ENCODE peak calls at places on chromosomes 2 and 18, in nine cellular contexts. F is HCT116, E is tibial artery, V is neural progenitor cell, D is adrenal gland, I is A549, C is Peyer's patch, B is left lung, H is tibial nerve. M is an unnamed sample.

GRCh38 chr2:43225093-43225787 is 1.2 kb downstream of the ZFP36L2 start:
- DNase-seq in B (peak; percentile 73), E (peak; percentile 81), C (peak; percentile 85), I (no peak), H (peak; percentile 36), V (peak; percentile 74), D (peak; percentile 66), F (no peak), M (peak; percentile 54)

GRCh38 chr2:128584296-128584900 is 265.7 kb upstream of the HS6ST1 start:
- DNase-seq in F (no peak), E (no peak), D (no peak), H (no peak), C (no peak), I (no peak), V (no peak), B (no peak), M (no peak)

GRCh38 chr2:231357931-231358330 is 37.6 kb upstream of the B3GNT7 start:
- DNase-seq in V (no peak), B (no peak), C (no peak), D (no peak), E (peak; percentile 34), I (no peak), H (no peak), F (no peak), M (no peak)

GRCh38 chr2:190123956-190124355 is 61.4 kb upstream of the MSTN start:
- DNase-seq in I (no peak), H (no peak), B (no peak), D (no peak), F (no peak), C (no peak), E (no peak), V (no peak), M (no peak)

GRCh38 chr2:221120643-221121042 is 451.5 kb downstream of the EPHA4 start:
- DNase-seq in C (no peak), V (no peak), I (no peak), B (no peak), E (no peak), F (no peak), H (no peak), D (no peak), M (no peak)

GRCh38 chr2:8677646-8678592 is 3.9 kb upstream of the ID2 start:
- DNase-seq in B (peak; percentile 53), I (no peak), H (no peak), C (peak; percentile 66), F (peak; percentile 34), E (peak; percentile 84), D (peak; percentile 74), V (peak; percentile 83), M (peak; percentile 76)

GRCh38 chr2:236107971-236108625 is 60.1 kb downstream of the GBX2 start:
- DNase-seq in E (no peak), D (no peak), I (no peak), B (no peak), C (no peak), V (no peak), F (no peak), H (no peak), M (peak; percentile 64)

GRCh38 chr2:168180483-168180882 is 66.9 kb downstream of the STK39 start:
- DNase-seq in V (no peak), F (no peak), D (no peak), E (no peak), I (no peak), C (no peak), H (no peak), B (no peak), M (no peak)

GRCh38 chr2:216672466-216672865 is 22.9 kb downstream of the IGFBP5 start:
- DNase-seq in C (no peak), D (no peak), H (no peak), I (no peak), B (no peak), E (no peak), V (no peak), F (no peak), M (no peak)

GRCh38 chr18:48875314-48875941 is 75.3 kb downstream of the SMAD7 start:
- DNase-seq in V (no peak), F (no peak), B (no peak), I (no peak), D (no peak), C (no peak), H (no peak), E (peak; percentile 64), M (no peak)

GRCh38 chr2:137886432-137886831 is 77.8 kb upstream of the HNMT start:
- DNase-seq in E (no peak), I (no peak), B (no peak), C (no peak), V (peak; percentile 47), H (no peak), D (no peak), F (peak; percentile 8), M (no peak)

GRCh38 chr18:69874058-69874457 is 73.6 kb downstream of the CD226 start:
- DNase-seq in D (no peak), C (no peak), V (no peak), I (no peak), H (no peak), E (no peak), B (no peak), F (no peak), M (no peak)

GRCh38 chr2:170013802-170014551 is 164.0 kb upstream of the MYO3B start:
- DNase-seq in D (peak; percentile 30), E (no peak), B (no peak), V (peak; percentile 46), F (no peak), H (no peak), I (no peak), C (no peak), M (no peak)

GRCh38 chr2:43169091-43169936 is 57.1 kb downstream of the ZFP36L2 start:
- DNase-seq in D (peak; percentile 44), B (peak; percentile 65), I (no peak), H (peak; percentile 32), F (no peak), V (no peak), C (peak; percentile 94), E (no peak), M (peak; percentile 51)

GRCh38 chr2:86079981-86080911 is 25.4 kb downstream of the POLR1A start:
- DNase-seq in F (peak; percentile 24), E (peak; percentile 86), C (peak; percentile 96), I (peak; percentile 56), H (peak; percentile 70), B (peak; percentile 86), V (peak; percentile 81), D (peak; percentile 93), M (peak; percentile 82)

DNA sequence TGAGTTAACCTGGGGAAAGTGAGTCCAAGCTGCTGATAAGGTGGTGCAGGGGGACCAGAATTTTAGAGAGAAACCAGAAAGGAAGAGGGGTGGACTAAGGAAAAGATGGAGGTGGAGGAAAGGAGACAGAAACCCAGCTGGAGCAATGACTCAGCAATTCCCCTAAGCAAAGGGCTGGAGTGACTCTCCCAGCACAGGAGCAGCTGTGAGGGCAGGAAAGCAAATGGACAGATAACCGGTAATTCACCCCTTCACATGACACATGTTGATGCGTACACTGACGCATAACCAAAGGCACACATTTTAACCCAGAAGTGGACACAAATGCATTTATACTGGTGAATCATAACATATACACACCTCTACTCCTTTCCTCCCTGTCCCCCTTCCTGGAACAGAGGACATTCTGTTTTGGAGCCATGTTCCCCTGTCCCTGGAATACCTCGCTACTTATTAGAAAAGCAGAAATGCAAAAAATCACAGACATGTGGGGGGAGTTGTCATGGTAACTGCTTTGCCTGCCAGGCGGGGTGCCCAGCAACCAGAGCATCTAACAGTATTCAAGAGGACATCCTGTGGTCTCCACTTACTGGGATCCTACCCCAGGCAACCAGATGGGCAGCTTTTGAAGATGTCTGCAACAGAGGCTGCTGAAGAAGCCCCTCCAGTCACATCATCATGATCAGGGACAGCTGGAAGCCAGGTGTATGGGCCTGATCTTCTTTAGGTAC is 4.7 kb downstream of the CDK5R2 start:
- DNase-seq in B (no peak), F (no peak), C (peak; percentile 7), E (peak; percentile 24), V (peak; percentile 48), H (no peak), D (no peak), I (no peak), M (no peak)
- H3K4me3 ChIP-seq in B (no peak overlapping the region), F (no peak overlapping the region), C (no peak overlapping the region), E (no peak overlapping the region), V (peak overlapping the region; percentile 56), H (no peak overlapping the region), D (no peak overlapping the region), I (peak overlapping the region; percentile 35), M (no peak overlapping the region)

GRCh38 chr18:44779893-44780292 is 99.2 kb downstream of the SETBP1 start:
- DNase-seq in B (no peak), E (no peak), V (no peak), I (no peak), F (no peak), C (no peak), H (no peak), D (no peak), M (no peak)
- H3K4me1 ChIP-seq in B (peaks cover 3% of the 10 kb centered on the region), E (no peaks in the 10 kb centered on the region), V (peaks cover 40% of the 10 kb centered on the region), I (no peaks in the 10 kb centered on the region), F (no peaks in the 10 kb centered on the region), C (no peaks in the 10 kb centered on the region), H (no peaks in the 10 kb centered on the region), D (no peaks in the 10 kb centered on the region), M (peaks cover 29% of the 10 kb centered on the region)

GRCh38 chr2:104028066-104028465 is 825.8 kb upstream of the POU3F3 start:
- DNase-seq in E (no peak), I (no peak), H (no peak), V (no peak), F (no peak), B (no peak), D (no peak), C (no peak), M (no peak)

DNA sequence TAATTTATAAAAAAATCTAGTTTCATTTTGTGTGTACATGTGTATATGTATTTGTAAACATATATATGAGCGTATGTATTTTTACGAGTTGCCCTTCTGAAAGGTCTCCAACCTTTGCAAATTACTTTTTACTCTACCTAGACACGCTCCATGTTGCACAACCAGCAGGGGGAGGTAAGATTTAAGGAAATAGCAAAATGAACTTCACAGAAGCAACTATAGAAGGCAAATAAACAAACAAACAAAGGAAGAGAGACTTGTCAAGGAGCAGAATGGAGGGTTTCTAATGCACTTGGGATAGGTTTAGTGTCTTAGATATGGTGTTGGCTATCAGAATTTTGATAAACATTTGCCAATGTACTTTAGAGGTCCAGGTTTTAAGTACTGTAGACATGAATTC is 820.5 kb upstream of the POU3F3 start:
- DNase-seq in C (no peak), I (no peak), H (no peak), E (no peak), V (peak; percentile 61), F (no peak), B (no peak), D (no peak), M (no peak)
- TF ChIP-seq CTCF in C (peak; percentile 18), I (peak; percentile 55), H (no peak), E (no peak), V (peak; percentile 87), F (no peak), B (no peak), D (peak; percentile 29), M (no peak)

DNA sequence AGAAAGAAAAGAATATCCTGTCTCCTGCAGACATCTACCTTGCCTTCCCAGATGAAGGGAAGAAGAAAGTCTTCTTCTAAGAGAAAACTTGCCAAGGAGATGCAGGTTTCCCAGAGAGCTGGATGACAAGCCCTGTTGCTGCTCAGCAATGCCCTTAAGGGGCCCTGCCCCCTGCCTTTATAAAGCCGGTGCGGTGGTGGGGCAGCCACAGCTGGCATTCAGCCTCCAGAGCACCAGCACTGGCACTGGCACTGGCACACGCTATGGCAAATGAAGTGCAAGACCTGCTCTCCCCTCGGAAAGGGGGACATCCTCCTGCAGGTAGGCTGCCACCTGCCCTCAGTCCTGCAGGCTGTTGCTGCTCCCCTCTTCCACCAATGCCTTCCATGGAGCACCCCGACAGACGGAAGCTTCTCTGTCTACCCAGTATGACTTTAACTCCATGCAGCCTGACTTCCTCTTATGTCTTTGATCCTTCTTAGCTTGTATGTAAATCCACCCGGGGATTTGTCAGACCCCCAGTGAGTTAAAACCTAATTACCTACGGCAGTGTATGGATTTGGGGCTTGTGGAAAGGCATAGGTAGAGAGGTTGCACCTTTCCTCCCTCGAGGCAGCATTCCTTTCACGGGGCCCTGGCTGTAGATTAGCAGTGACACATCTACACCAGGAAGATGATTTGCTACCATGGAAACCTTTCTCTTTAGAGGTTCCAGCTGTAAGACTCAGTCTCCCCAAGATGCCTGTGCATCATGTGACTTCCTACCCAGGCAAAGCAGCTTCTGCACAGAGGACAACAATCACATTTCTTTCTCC is at the start of gene DAPL1:
- DNase-seq in B (no peak), E (no peak), I (no peak), C (no peak), F (no peak), H (no peak), V (peak; percentile 24), D (peak; percentile 66), M (peak; percentile 73)
- H3K4me3 ChIP-seq in B (no peak within 1 kb of the TSS), E (no peak within 1 kb of the TSS), I (no peak within 1 kb of the TSS), C (no peak within 1 kb of the TSS), F (no peak within 1 kb of the TSS), H (no peak within 1 kb of the TSS), V (peak within 1 kb of the TSS; percentile 16), D (no peak within 1 kb of the TSS), M (no peak within 1 kb of the TSS)

M was measured in thyroid gland.